ENCODE peak calls at places on chromosomes 1 and 21, in five cellular contexts. O is NCI-H1092, T is adipocyte, Q is iPS DF 6.9, G is OCI-LY7. N is an unnamed sample.

GRCh38 chr1:244010191-244010590 is 40.9 kb upstream of the ZBTB18 start:
- DNase-seq in T (peak; percentile 10), Q (no peak), O (no peak), G (no peak), N (no peak)

GRCh38 chr1:29722598-29722997 is 486.3 kb downstream of the PTPRU start:
- DNase-seq in T (no peak), O (no peak), Q (no peak), G (no peak), N (no peak)

GRCh38 chr1:61397495-61397894 is 315.1 kb downstream of the NFIA start:
- DNase-seq in O (no peak), T (no peak), G (no peak), Q (no peak), N (no peak)

GRCh38 chr21:38830667-38831525 is 25.2 kb downstream of the ETS2 start:
- DNase-seq in O (no peak), G (peak; percentile 78), T (no peak), Q (no peak), N (no peak)

GRCh38 chr1:37932759-37933158 is 14.1 kb downstream of the INPP5B start:
- DNase-seq in Q (no peak), T (peak; percentile 40), O (no peak), G (no peak), N (no peak)

GRCh38 chr1:40890771-40891170 is 28.6 kb upstream of the CITED4 start:
- DNase-seq in O (no peak), G (no peak), Q (no peak), T (no peak), N (peak; percentile 53)

GRCh38 chr1:119773711-119774241 is 5.1 kb upstream of the HMGCS2 start:
- DNase-seq in Q (no peak), G (no peak), T (peak; percentile 65), O (no peak), N (no peak)

GRCh38 chr1:50108497-50109073 is at the start of gene ELAVL4:
- DNase-seq in G (peak; percentile 7), Q (no peak), O (peak; percentile 92), T (no peak), N (peak; percentile 64)

GRCh38 chr1:111887385-111887784 is 102.1 kb downstream of the KCND3 start:
- DNase-seq in G (no peak), O (no peak), Q (no peak), T (no peak), N (no peak)

GRCh38 chr1:99557556-99558256 is 88.2 kb upstream of the PALMD start:
- DNase-seq in G (no peak), O (no peak), Q (no peak), T (peak; percentile 74), N (no peak)

GRCh38 chr1:37501661-37502060 is 12.9 kb downstream of the MEAF6 start:
- DNase-seq in O (no peak), Q (no peak), T (no peak), G (no peak), N (no peak)

GRCh38 chr1:171754971-171755370 is 13.1 kb upstream of the VAMP4 start:
- DNase-seq in Q (no peak), T (no peak), O (no peak), G (no peak), N (no peak)

GRCh38 chr1:116409751-116410182 is 36.7 kb downstream of the ATP1A1 start:
- DNase-seq in T (no peak), G (no peak), Q (no peak), O (no peak), N (no peak)

GRCh38 chr1:14441302-14441741 is 157.2 kb upstream of the KAZN start:
- DNase-seq in Q (no peak), G (no peak), T (peak; percentile 69), O (no peak), N (no peak)

GRCh38 chr1:147504801-147505303 is 36.4 kb upstream of the BCL9 start:
- DNase-seq in T (peak; percentile 30), Q (peak; percentile 74), G (no peak), O (peak; percentile 65), N (no peak)

GRCh38 chr1:228459091-228459993 is 27.8 kb upstream of the RNF187 start:
- DNase-seq in O (peak; percentile 76), T (peak; percentile 93), Q (no peak), G (peak; percentile 92), N (peak; percentile 57)

GRCh38 chr1:184407816-184408510 is 21.1 kb downstream of the C1orf21 start:
- DNase-seq in G (no peak), T (no peak), Q (no peak), O (no peak), N (no peak)

GRCh38 chr1:39688706-39689105 is 2.5 kb downstream of the HPCAL4 start:
- DNase-seq in T (no peak), Q (no peak), G (no peak), O (no peak), N (no peak)